ENCODE peak calls at places on chromosomes 7 and 10, in seven cellular contexts. One of them, this sample, is unnamed.

GRCh38 chr7:24858108-24858977 is 101.1 kb upstream of the GSDME start:
- DNase-seq in stimulated activated CD8-positive, alpha-beta memory T cell treated with anti-CD3 and anti-CD28 coated beads, Interleukin-15, amount 100 ng/mL, for 1 hour: no peak
- DNase-seq in GM12891: no peak
- DNase-seq in effector memory CD8-positive, alpha-beta T cell: no peak
- DNase-seq in activated CD8-positive, alpha-beta memory T cell treated with anti-CD3 and anti-CD28 coated beads, Interleukin-2, amount 10 ng/mL, durations not matched to agents 7 days and 5 days: no peak
- DNase-seq in SW 1271: no peak
- DNase-seq in HCEC 1CT: no peak
- DNase-seq in this sample: no peak

GRCh38 chr10:132283604-132284382 is 24.0 kb downstream of the STK32C start:
- DNase-seq in SW 1271: no peak
- DNase-seq in activated CD8-positive, alpha-beta memory T cell treated with anti-CD3 and anti-CD28 coated beads, Interleukin-2, amount 10 ng/mL, durations not matched to agents 7 days and 5 days: no peak
- DNase-seq in HCEC 1CT: no peak
- DNase-seq in GM12891: no peak
- DNase-seq in effector memory CD8-positive, alpha-beta T cell: no peak
- DNase-seq in stimulated activated CD8-positive, alpha-beta memory T cell treated with anti-CD3 and anti-CD28 coated beads, Interleukin-15, amount 100 ng/mL, for 1 hour: no peak
- DNase-seq in this sample: no peak

GRCh38 chr7:151687523-151688235 is 168.0 kb upstream of the RHEB start:
- DNase-seq in SW 1271: peak
- DNase-seq in HCEC 1CT: peak
- DNase-seq in stimulated activated CD8-positive, alpha-beta memory T cell treated with anti-CD3 and anti-CD28 coated beads, Interleukin-15, amount 100 ng/mL, for 1 hour: no peak
- DNase-seq in GM12891: no peak
- DNase-seq in effector memory CD8-positive, alpha-beta T cell: no peak
- DNase-seq in activated CD8-positive, alpha-beta memory T cell treated with anti-CD3 and anti-CD28 coated beads, Interleukin-2, amount 10 ng/mL, durations not matched to agents 7 days and 5 days: no peak
- DNase-seq in this sample: no peak

GRCh38 chr7:17493451-17493850 is 195.0 kb downstream of the AHR start:
- DNase-seq in HCEC 1CT: peak
- DNase-seq in SW 1271: no peak
- DNase-seq in effector memory CD8-positive, alpha-beta T cell: no peak
- DNase-seq in GM12891: no peak
- DNase-seq in stimulated activated CD8-positive, alpha-beta memory T cell treated with anti-CD3 and anti-CD28 coated beads, Interleukin-15, amount 100 ng/mL, for 1 hour: no peak
- DNase-seq in activated CD8-positive, alpha-beta memory T cell treated with anti-CD3 and anti-CD28 coated beads, Interleukin-2, amount 10 ng/mL, durations not matched to agents 7 days and 5 days: no peak
- DNase-seq in this sample: no peak

GRCh38 chr10:95031659-95032058 is 37.6 kb downstream of the CYP2C8 start:
- DNase-seq in SW 1271: no peak
- DNase-seq in stimulated activated CD8-positive, alpha-beta memory T cell treated with anti-CD3 and anti-CD28 coated beads, Interleukin-15, amount 100 ng/mL, for 1 hour: no peak
- DNase-seq in HCEC 1CT: no peak
- DNase-seq in effector memory CD8-positive, alpha-beta T cell: no peak
- DNase-seq in activated CD8-positive, alpha-beta memory T cell treated with anti-CD3 and anti-CD28 coated beads, Interleukin-2, amount 10 ng/mL, durations not matched to agents 7 days and 5 days: no peak
- DNase-seq in GM12891: no peak
- DNase-seq in this sample: no peak

GRCh38 chr7:116706668-116707126 is 34.7 kb downstream of the MET start:
- DNase-seq in GM12891: no peak
- DNase-seq in activated CD8-positive, alpha-beta memory T cell treated with anti-CD3 and anti-CD28 coated beads, Interleukin-2, amount 10 ng/mL, durations not matched to agents 7 days and 5 days: no peak
- DNase-seq in HCEC 1CT: peak
- DNase-seq in SW 1271: peak
- DNase-seq in effector memory CD8-positive, alpha-beta T cell: no peak
- DNase-seq in stimulated activated CD8-positive, alpha-beta memory T cell treated with anti-CD3 and anti-CD28 coated beads, Interleukin-15, amount 100 ng/mL, for 1 hour: no peak
- DNase-seq in this sample: peak

GRCh38 chr10:29067161-29067560 is 221.7 kb upstream of the LYZL1 start:
- DNase-seq in GM12891: no peak
- DNase-seq in stimulated activated CD8-positive, alpha-beta memory T cell treated with anti-CD3 and anti-CD28 coated beads, Interleukin-15, amount 100 ng/mL, for 1 hour: no peak
- DNase-seq in HCEC 1CT: no peak
- DNase-seq in SW 1271: no peak
- DNase-seq in activated CD8-positive, alpha-beta memory T cell treated with anti-CD3 and anti-CD28 coated beads, Interleukin-2, amount 10 ng/mL, durations not matched to agents 7 days and 5 days: no peak
- DNase-seq in effector memory CD8-positive, alpha-beta T cell: no peak
- DNase-seq in this sample: peak

GRCh38 chr10:77909755-77910375 is 16.7 kb downstream of the DLG5 start:
- DNase-seq in effector memory CD8-positive, alpha-beta T cell: no peak
- DNase-seq in stimulated activated CD8-positive, alpha-beta memory T cell treated with anti-CD3 and anti-CD28 coated beads, Interleukin-15, amount 100 ng/mL, for 1 hour: no peak
- DNase-seq in activated CD8-positive, alpha-beta memory T cell treated with anti-CD3 and anti-CD28 coated beads, Interleukin-2, amount 10 ng/mL, durations not matched to agents 7 days and 5 days: no peak
- DNase-seq in SW 1271: no peak
- DNase-seq in HCEC 1CT: peak
- DNase-seq in GM12891: no peak
- DNase-seq in this sample: no peak

GRCh38 chr7:135938563-135938962 is 38.6 kb downstream of the MTPN start:
- DNase-seq in HCEC 1CT: no peak
- DNase-seq in SW 1271: no peak
- DNase-seq in stimulated activated CD8-positive, alpha-beta memory T cell treated with anti-CD3 and anti-CD28 coated beads, Interleukin-15, amount 100 ng/mL, for 1 hour: no peak
- DNase-seq in effector memory CD8-positive, alpha-beta T cell: no peak
- DNase-seq in GM12891: no peak
- DNase-seq in activated CD8-positive, alpha-beta memory T cell treated with anti-CD3 and anti-CD28 coated beads, Interleukin-2, amount 10 ng/mL, durations not matched to agents 7 days and 5 days: no peak
- DNase-seq in this sample: no peak

GRCh38 chr7:155983176-155983815 is 171.0 kb upstream of the SHH start:
- DNase-seq in HCEC 1CT: no peak
- DNase-seq in activated CD8-positive, alpha-beta memory T cell treated with anti-CD3 and anti-CD28 coated beads, Interleukin-2, amount 10 ng/mL, durations not matched to agents 7 days and 5 days: peak
- DNase-seq in GM12891: no peak
- DNase-seq in SW 1271: no peak
- DNase-seq in effector memory CD8-positive, alpha-beta T cell: no peak
- DNase-seq in stimulated activated CD8-positive, alpha-beta memory T cell treated with anti-CD3 and anti-CD28 coated beads, Interleukin-15, amount 100 ng/mL, for 1 hour: no peak
- DNase-seq in this sample: no peak

GRCh38 chr7:45872116-45873034 is 507 bp downstream of the CCDC201 start:
- DNase-seq in activated CD8-positive, alpha-beta memory T cell treated with anti-CD3 and anti-CD28 coated beads, Interleukin-2, amount 10 ng/mL, durations not matched to agents 7 days and 5 days: no peak
- DNase-seq in stimulated activated CD8-positive, alpha-beta memory T cell treated with anti-CD3 and anti-CD28 coated beads, Interleukin-15, amount 100 ng/mL, for 1 hour: no peak
- DNase-seq in HCEC 1CT: no peak
- DNase-seq in SW 1271: peak
- DNase-seq in effector memory CD8-positive, alpha-beta T cell: no peak
- DNase-seq in GM12891: no peak
- DNase-seq in this sample: no peak

GRCh38 chr7:7938471-7938870 is 30.1 kb upstream of the GLCCI1 start:
- DNase-seq in SW 1271: no peak
- DNase-seq in GM12891: no peak
- DNase-seq in effector memory CD8-positive, alpha-beta T cell: no peak
- DNase-seq in HCEC 1CT: no peak
- DNase-seq in stimulated activated CD8-positive, alpha-beta memory T cell treated with anti-CD3 and anti-CD28 coated beads, Interleukin-15, amount 100 ng/mL, for 1 hour: no peak
- DNase-seq in activated CD8-positive, alpha-beta memory T cell treated with anti-CD3 and anti-CD28 coated beads, Interleukin-2, amount 10 ng/mL, durations not matched to agents 7 days and 5 days: no peak
- DNase-seq in this sample: no peak

GRCh38 chr7:43876266-43876665 is 6.9 kb upstream of the MRPS24 start:
- DNase-seq in SW 1271: no peak
- DNase-seq in HCEC 1CT: no peak
- DNase-seq in effector memory CD8-positive, alpha-beta T cell: no peak
- DNase-seq in activated CD8-positive, alpha-beta memory T cell treated with anti-CD3 and anti-CD28 coated beads, Interleukin-2, amount 10 ng/mL, durations not matched to agents 7 days and 5 days: no peak
- DNase-seq in stimulated activated CD8-positive, alpha-beta memory T cell treated with anti-CD3 and anti-CD28 coated beads, Interleukin-15, amount 100 ng/mL, for 1 hour: no peak
- DNase-seq in GM12891: no peak
- DNase-seq in this sample: no peak

GRCh38 chr7:32937344-32938174 is 19.7 kb upstream of the FKBP9 start:
- DNase-seq in SW 1271: no peak
- DNase-seq in stimulated activated CD8-positive, alpha-beta memory T cell treated with anti-CD3 and anti-CD28 coated beads, Interleukin-15, amount 100 ng/mL, for 1 hour: no peak
- DNase-seq in HCEC 1CT: peak
- DNase-seq in GM12891: no peak
- DNase-seq in activated CD8-positive, alpha-beta memory T cell treated with anti-CD3 and anti-CD28 coated beads, Interleukin-2, amount 10 ng/mL, durations not matched to agents 7 days and 5 days: no peak
- DNase-seq in effector memory CD8-positive, alpha-beta T cell: no peak
- DNase-seq in this sample: no peak

GRCh38 chr7:123538897-123539296 is 4.5 kb upstream of the IQUB start:
- DNase-seq in stimulated activated CD8-positive, alpha-beta memory T cell treated with anti-CD3 and anti-CD28 coated beads, Interleukin-15, amount 100 ng/mL, for 1 hour: no peak
- DNase-seq in GM12891: no peak
- DNase-seq in effector memory CD8-positive, alpha-beta T cell: no peak
- DNase-seq in HCEC 1CT: peak
- DNase-seq in SW 1271: no peak
- DNase-seq in activated CD8-positive, alpha-beta memory T cell treated with anti-CD3 and anti-CD28 coated beads, Interleukin-2, amount 10 ng/mL, durations not matched to agents 7 days and 5 days: no peak
- DNase-seq in this sample: no peak

GRCh38 chr7:111788426-111788825 is 226.1 kb upstream of the IMMP2L start:
- DNase-seq in SW 1271: no peak
- DNase-seq in HCEC 1CT: peak
- DNase-seq in GM12891: no peak
- DNase-seq in effector memory CD8-positive, alpha-beta T cell: no peak
- DNase-seq in stimulated activated CD8-positive, alpha-beta memory T cell treated with anti-CD3 and anti-CD28 coated beads, Interleukin-15, amount 100 ng/mL, for 1 hour: no peak
- DNase-seq in activated CD8-positive, alpha-beta memory T cell treated with anti-CD3 and anti-CD28 coated beads, Interleukin-2, amount 10 ng/mL, durations not matched to agents 7 days and 5 days: no peak
- DNase-seq in this sample: no peak

GRCh38 chr10:93379366-93380042 is 102.6 kb downstream of the MYOF start:
- DNase-seq in stimulated activated CD8-positive, alpha-beta memory T cell treated with anti-CD3 and anti-CD28 coated beads, Interleukin-15, amount 100 ng/mL, for 1 hour: no peak
- DNase-seq in SW 1271: peak
- DNase-seq in activated CD8-positive, alpha-beta memory T cell treated with anti-CD3 and anti-CD28 coated beads, Interleukin-2, amount 10 ng/mL, durations not matched to agents 7 days and 5 days: peak
- DNase-seq in effector memory CD8-positive, alpha-beta T cell: peak
- DNase-seq in GM12891: no peak
- DNase-seq in HCEC 1CT: peak
- DNase-seq in this sample: no peak

GRCh38 chr7:34333184-34333583 is 324.8 kb upstream of the NPSR1 start:
- DNase-seq in activated CD8-positive, alpha-beta memory T cell treated with anti-CD3 and anti-CD28 coated beads, Interleukin-2, amount 10 ng/mL, durations not matched to agents 7 days and 5 days: no peak
- DNase-seq in stimulated activated CD8-positive, alpha-beta memory T cell treated with anti-CD3 and anti-CD28 coated beads, Interleukin-15, amount 100 ng/mL, for 1 hour: no peak
- DNase-seq in HCEC 1CT: no peak
- DNase-seq in GM12891: no peak
- DNase-seq in SW 1271: no peak
- DNase-seq in effector memory CD8-positive, alpha-beta T cell: no peak
- DNase-seq in this sample: no peak

GRCh38 chr10:78028438-78029293 is 649 bp downstream of the POLR3A start:
- DNase-seq in effector memory CD8-positive, alpha-beta T cell: peak
- DNase-seq in SW 1271: no peak
- DNase-seq in stimulated activated CD8-positive, alpha-beta memory T cell treated with anti-CD3 and anti-CD28 coated beads, Interleukin-15, amount 100 ng/mL, for 1 hour: no peak
- DNase-seq in activated CD8-positive, alpha-beta memory T cell treated with anti-CD3 and anti-CD28 coated beads, Interleukin-2, amount 10 ng/mL, durations not matched to agents 7 days and 5 days: peak
- DNase-seq in HCEC 1CT: peak
- DNase-seq in GM12891: no peak
- DNase-seq in this sample: no peak

GRCh38 chr10:37860494-37861190 is 3.2 kb upstream of the ZNF248 start:
- DNase-seq in effector memory CD8-positive, alpha-beta T cell: no peak
- DNase-seq in activated CD8-positive, alpha-beta memory T cell treated with anti-CD3 and anti-CD28 coated beads, Interleukin-2, amount 10 ng/mL, durations not matched to agents 7 days and 5 days: no peak
- DNase-seq in stimulated activated CD8-positive, alpha-beta memory T cell treated with anti-CD3 and anti-CD28 coated beads, Interleukin-15, amount 100 ng/mL, for 1 hour: no peak
- DNase-seq in SW 1271: no peak
- DNase-seq in GM12891: no peak
- DNase-seq in HCEC 1CT: peak
- DNase-seq in this sample: peak

GRCh38 chr10:2890093-2890492 is 177.3 kb upstream of the PFKP start:
- DNase-seq in HCEC 1CT: no peak
- DNase-seq in activated CD8-positive, alpha-beta memory T cell treated with anti-CD3 and anti-CD28 coated beads, Interleukin-2, amount 10 ng/mL, durations not matched to agents 7 days and 5 days: no peak
- DNase-seq in effector memory CD8-positive, alpha-beta T cell: no peak
- DNase-seq in GM12891: no peak
- DNase-seq in SW 1271: no peak
- DNase-seq in stimulated activated CD8-positive, alpha-beta memory T cell treated with anti-CD3 and anti-CD28 coated beads, Interleukin-15, amount 100 ng/mL, for 1 hour: no peak
- DNase-seq in this sample: no peak

GRCh38 chr7:83271212-83272099 is 108.8 kb upstream of the PCLO start:
- DNase-seq in stimulated activated CD8-positive, alpha-beta memory T cell treated with anti-CD3 and anti-CD28 coated beads, Interleukin-15, amount 100 ng/mL, for 1 hour: no peak
- DNase-seq in effector memory CD8-positive, alpha-beta T cell: no peak
- DNase-seq in activated CD8-positive, alpha-beta memory T cell treated with anti-CD3 and anti-CD28 coated beads, Interleukin-2, amount 10 ng/mL, durations not matched to agents 7 days and 5 days: no peak
- DNase-seq in SW 1271: peak
- DNase-seq in GM12891: no peak
- DNase-seq in HCEC 1CT: peak
- DNase-seq in this sample: peak

GRCh38 chr7:64887756-64888508 is 15.1 kb upstream of the ZNF273 start:
- DNase-seq in SW 1271: no peak
- DNase-seq in effector memory CD8-positive, alpha-beta T cell: peak
- DNase-seq in activated CD8-positive, alpha-beta memory T cell treated with anti-CD3 and anti-CD28 coated beads, Interleukin-2, amount 10 ng/mL, durations not matched to agents 7 days and 5 days: peak
- DNase-seq in HCEC 1CT: no peak
- DNase-seq in stimulated activated CD8-positive, alpha-beta memory T cell treated with anti-CD3 and anti-CD28 coated beads, Interleukin-15, amount 100 ng/mL, for 1 hour: no peak
- DNase-seq in GM12891: no peak
- DNase-seq in this sample: no peak

GRCh38 chr7:47940482-47941001 is 7.7 kb downstream of the PKD1L1 start:
- DNase-seq in stimulated activated CD8-positive, alpha-beta memory T cell treated with anti-CD3 and anti-CD28 coated beads, Interleukin-15, amount 100 ng/mL, for 1 hour: no peak
- DNase-seq in GM12891: no peak
- DNase-seq in HCEC 1CT: peak
- DNase-seq in effector memory CD8-positive, alpha-beta T cell: no peak
- DNase-seq in SW 1271: no peak
- DNase-seq in activated CD8-positive, alpha-beta memory T cell treated with anti-CD3 and anti-CD28 coated beads, Interleukin-2, amount 10 ng/mL, durations not matched to agents 7 days and 5 days: no peak
- DNase-seq in this sample: no peak